ENCODE peak calls at places on chromosomes 6 and 20, in six cellular contexts. X, E, D, N, B and Y are unnamed samples. For H3K4me1, the result is how much of the 10 kb centered on the place peaks cover.

GRCh38 chr6:72554203-72554564 is 67.7 kb upstream of the KCNQ5 start:
- DNase-seq in E (no peak), B (no peak), D (no peak), X (no peak), N (no peak), Y (no peak)

GRCh38 chr6:71205336-71205956 is 83.2 kb upstream of the OGFRL1 start:
- DNase-seq in B (no peak), N (no peak), X (no peak), D (no peak), E (no peak), Y (no peak)

GRCh38 chr20:50020283-50020682 is 37.5 kb downstream of the SNAI1 start:
- DNase-seq in E (no peak), B (no peak), D (no peak), N (no peak), X (peak), Y (no peak)

GRCh38 chr6:84227044-84227433 is 404 bp downstream of the CEP162 start:
- DNase-seq in B (no peak), E (no peak), N (no peak), D (no peak), X (no peak), Y (no peak)

GRCh38 chr20:35792740-35793139 is 20.9 kb downstream of the PHF20 start:
- DNase-seq in N (no peak), E (no peak), D (no peak), X (no peak), B (no peak), Y (no peak)

GRCh38 chr20:46751856-46752255 is 42.4 kb downstream of the SLC2A10 start:
- DNase-seq in B (no peak), E (peak), D (no peak), N (no peak), X (peak), Y (no peak)

GRCh38 chr20:19009071-19009688 is 195.6 kb downstream of the SCP2D1 start:
- DNase-seq in E (no peak), D (no peak), N (no peak), X (no peak), B (no peak), Y (no peak)

GRCh38 chr20:23246682-23247664 is 103.6 kb upstream of the NXT1 start:
- DNase-seq in B (no peak), D (no peak), E (no peak), X (no peak), N (no peak), Y (peak)

GRCh38 chr6:7051780-7052440 is 55.9 kb upstream of the RREB1 start:
- DNase-seq in X (no peak), D (peak), B (no peak), N (no peak), E (no peak), Y (no peak)

GRCh38 chr6:1055015-1055921 is 256.6 kb upstream of the FOXQ1 start:
- DNase-seq in E (no peak), B (peak), N (no peak), D (no peak), X (no peak), Y (no peak)

GRCh38 chr6:72676995-72677394 is 55.1 kb downstream of the KCNQ5 start:
- DNase-seq in B (no peak), D (no peak), N (no peak), X (no peak), E (no peak), Y (no peak)

GRCh38 chr6:156154896-156155295 is 622.3 kb upstream of the ARID1B start:
- DNase-seq in N (no peak), D (no peak), E (no peak), B (no peak), X (no peak), Y (no peak)

GRCh38 chr6:6783736-6784135 is 195.2 kb downstream of the LY86 start:
- DNase-seq in D (no peak), E (no peak), N (no peak), B (no peak), X (no peak), Y (no peak)

GRCh38 chr6:98783578-98783977 is 50.8 kb upstream of the POU3F2 start:
- DNase-seq in N (no peak), D (no peak), X (no peak), B (no peak), E (no peak), Y (no peak)

GRCh38 chr6:16634855-16635254 is 126.4 kb downstream of the ATXN1 start:
- DNase-seq in E (no peak), D (no peak), N (no peak), X (no peak), B (no peak), Y (no peak)

GRCh38 chr6:108655840-108656650 is 95.3 kb downstream of the FOXO3 start:
- DNase-seq in X (no peak), D (peak), N (no peak), E (no peak), B (peak), Y (no peak)

GRCh38 chr6:108654465-108655106 is 93.9 kb downstream of the FOXO3 start:
- DNase-seq in B (no peak), D (no peak), E (no peak), X (no peak), N (no peak), Y (no peak)

GRCh38 chr6:108653864-108654402 is 93.2 kb downstream of the FOXO3 start:
- DNase-seq in B (no peak), X (no peak), N (no peak), D (no peak), E (no peak), Y (no peak)

GRCh38 chr6:108658174-108658573 is 97.5 kb downstream of the FOXO3 start:
- DNase-seq in X (no peak), B (no peak), D (no peak), E (no peak), N (no peak), Y (no peak)

DNA sequence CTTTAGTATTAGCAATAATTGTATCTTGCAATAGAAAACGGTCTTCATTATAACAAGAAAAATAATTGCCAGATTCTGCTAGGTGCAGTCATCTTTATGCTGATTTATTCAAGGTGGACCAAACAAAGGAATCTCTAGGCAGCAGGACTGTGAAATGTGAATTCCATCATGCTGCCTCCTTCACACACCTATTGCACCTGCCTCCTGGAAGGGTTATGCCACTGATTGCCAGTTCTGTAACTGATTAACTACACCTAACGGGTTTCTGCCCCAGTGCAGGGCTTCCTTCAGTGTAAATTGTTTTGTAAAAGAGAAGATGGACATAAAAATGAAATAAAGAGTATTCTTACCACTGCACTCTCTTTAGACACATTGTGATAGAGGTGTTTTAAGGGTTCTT is 96.1 kb downstream of the FOXO3 start:
- DNase-seq in D (no peak), B (peak), E (no peak), X (no peak), N (no peak), Y (no peak)
- TF ChIP-seq CHD2 in D (no peak), B (no peak), E (no peak), X (no peak), N (no peak), Y (no peak)

GRCh38 chr6:138278326-138278725 is 60.0 kb upstream of the PBOV1 start:
- DNase-seq in B (peak), N (peak), D (no peak), E (no peak), X (peak), Y (no peak)
- H3K4me1 ChIP-seq in B (under half), N (under half), D (under half), E (under half), X (under half), Y (under half)

GRCh38 chr6:162099685-162100084 is 627.9 kb downstream of the PRKN start:
- DNase-seq in E (no peak), X (peak), N (no peak), D (no peak), B (peak), Y (no peak)
- TF ChIP-seq CHD2 in E (no peak), X (no peak), N (no peak), D (no peak), B (no peak), Y (no peak)

GRCh38 chr6:131519670-131520436 is 53.2 kb upstream of the ARG1 start:
- DNase-seq in B (peak), X (peak), N (peak), D (peak), E (peak), Y (no peak)
- H3K4me1 ChIP-seq in B (under half), X (under half), N (under half), D (under half), E (under half), Y (under half)

DNA sequence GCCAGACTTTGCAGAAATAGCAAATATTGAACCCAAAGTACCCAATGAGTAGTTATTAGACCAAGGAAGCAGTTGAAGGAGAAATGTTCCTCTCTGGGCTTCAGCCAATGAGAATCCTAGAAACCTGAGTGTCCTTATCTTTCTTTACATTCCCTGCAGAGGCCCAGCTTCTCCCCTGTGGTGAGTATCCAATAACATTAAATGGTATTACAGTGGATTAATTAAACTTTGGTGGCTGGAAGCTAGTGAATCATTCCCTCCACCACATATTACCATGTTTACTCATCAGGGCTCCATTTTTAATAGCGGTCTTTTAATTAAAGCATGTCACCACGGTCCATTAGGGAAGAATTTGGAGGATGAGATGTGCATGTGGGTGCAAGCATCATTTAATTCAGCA is 74.0 kb downstream of the UNC5CL start:
- DNase-seq in E (no peak), X (no peak), B (no peak), D (no peak), N (no peak), Y (no peak)
- TF ChIP-seq CHD2 in E (no peak), X (no peak), B (no peak), D (no peak), N (no peak), Y (no peak)

GRCh38 chr6:166411721-166412151 is 29.0 kb upstream of the MPC1 start:
- DNase-seq in E (no peak), N (no peak), B (no peak), D (no peak), X (no peak), Y (no peak)
- H3K4me1 ChIP-seq in E (under half), N (under half), B (under half), D (under half), X (under half), Y (under half)